ENCODE peak calls at places on chromosomes 1 and 21, in nine cellular contexts. One of them, this sample, is unnamed.
A peak's percentile ranks its signal among the peaks of the same experiment; 100 is the strongest.

GRCh38 chr1:174258148-174258550 is 98.8 kb downstream of the RABGAP1L start:
- DNase-seq in stomach: no peak
- DNase-seq in left ventricle myocardium inferior: no peak
- DNase-seq in HFF-Myc: peak; percentile 24
- DNase-seq in heart left ventricle: no peak
- DNase-seq in A549: peak; percentile 56
- DNase-seq in brain microvascular endothelial cell: peak; percentile 48
- DNase-seq in esophagus squamous epithelium: no peak
- DNase-seq in lower lobe of right lung: no peak
- DNase-seq in this sample: no peak

GRCh38 chr1:156691665-156692408 is 13.5 kb downstream of the CRABP2 start:
- DNase-seq in stomach: no peak
- DNase-seq in left ventricle myocardium inferior: no peak
- DNase-seq in HFF-Myc: no peak
- DNase-seq in heart left ventricle: no peak
- DNase-seq in A549: no peak
- DNase-seq in brain microvascular endothelial cell: no peak
- DNase-seq in esophagus squamous epithelium: no peak
- DNase-seq in lower lobe of right lung: no peak
- DNase-seq in this sample: no peak

GRCh38 chr1:78096976-78097375 is 51.2 kb downstream of the GIPC2 start:
- DNase-seq in stomach: no peak
- DNase-seq in left ventricle myocardium inferior: no peak
- DNase-seq in HFF-Myc: no peak
- DNase-seq in heart left ventricle: no peak
- DNase-seq in A549: no peak
- DNase-seq in brain microvascular endothelial cell: no peak
- DNase-seq in esophagus squamous epithelium: no peak
- DNase-seq in lower lobe of right lung: no peak
- DNase-seq in this sample: no peak

GRCh38 chr21:41847066-41847804 is 31.9 kb downstream of the PRDM15 start:
- DNase-seq in stomach: no peak
- DNase-seq in left ventricle myocardium inferior: no peak
- DNase-seq in HFF-Myc: peak; percentile 31
- DNase-seq in heart left ventricle: no peak
- DNase-seq in A549: no peak
- DNase-seq in brain microvascular endothelial cell: peak; percentile 1
- DNase-seq in esophagus squamous epithelium: no peak
- DNase-seq in lower lobe of right lung: no peak
- DNase-seq in this sample: no peak

GRCh38 chr1:147545133-147545532 is 3.8 kb downstream of the BCL9 start:
- DNase-seq in stomach: peak; percentile 60
- DNase-seq in left ventricle myocardium inferior: no peak
- DNase-seq in HFF-Myc: peak; percentile 31
- DNase-seq in heart left ventricle: no peak
- DNase-seq in A549: no peak
- DNase-seq in brain microvascular endothelial cell: peak; percentile 24
- DNase-seq in esophagus squamous epithelium: no peak
- DNase-seq in lower lobe of right lung: peak; percentile 80
- DNase-seq in this sample: peak; percentile 12

GRCh38 chr1:9717193-9718005 is 65.9 kb downstream of the PIK3CD start:
- DNase-seq in stomach: peak; percentile 62
- DNase-seq in left ventricle myocardium inferior: peak; percentile 41
- DNase-seq in HFF-Myc: no peak
- DNase-seq in heart left ventricle: no peak
- DNase-seq in A549: no peak
- DNase-seq in brain microvascular endothelial cell: no peak
- DNase-seq in esophagus squamous epithelium: peak; percentile 70
- DNase-seq in lower lobe of right lung: peak; percentile 85
- DNase-seq in this sample: no peak

GRCh38 chr1:246106342-246106763 is 400.7 kb downstream of the SMYD3 start:
- DNase-seq in stomach: no peak
- DNase-seq in left ventricle myocardium inferior: no peak
- DNase-seq in HFF-Myc: no peak
- DNase-seq in heart left ventricle: no peak
- DNase-seq in A549: no peak
- DNase-seq in brain microvascular endothelial cell: no peak
- DNase-seq in esophagus squamous epithelium: no peak
- DNase-seq in lower lobe of right lung: no peak
- DNase-seq in this sample: no peak

GRCh38 chr1:202888204-202888506 is 794 bp downstream of the RABIF start:
- DNase-seq in stomach: no peak
- DNase-seq in left ventricle myocardium inferior: no peak
- DNase-seq in HFF-Myc: peak; percentile 6
- DNase-seq in heart left ventricle: no peak
- DNase-seq in A549: no peak
- DNase-seq in brain microvascular endothelial cell: peak; percentile 39
- DNase-seq in esophagus squamous epithelium: no peak
- DNase-seq in lower lobe of right lung: no peak
- DNase-seq in this sample: no peak

GRCh38 chr1:192809286-192810252 is 730 bp downstream of the RGS2 start:
- DNase-seq in stomach: peak; percentile 35
- DNase-seq in left ventricle myocardium inferior: peak; percentile 25
- DNase-seq in HFF-Myc: no peak
- DNase-seq in heart left ventricle: peak; percentile 35
- DNase-seq in A549: peak; percentile 23
- DNase-seq in brain microvascular endothelial cell: peak; percentile 55
- DNase-seq in esophagus squamous epithelium: no peak
- DNase-seq in lower lobe of right lung: peak; percentile 59
- DNase-seq in this sample: no peak

GRCh38 chr1:213340593-213340992 is 289.6 kb downstream of the RPS6KC1 start:
- DNase-seq in stomach: no peak
- DNase-seq in left ventricle myocardium inferior: no peak
- DNase-seq in HFF-Myc: no peak
- DNase-seq in heart left ventricle: no peak
- DNase-seq in A549: no peak
- DNase-seq in brain microvascular endothelial cell: no peak
- DNase-seq in esophagus squamous epithelium: no peak
- DNase-seq in lower lobe of right lung: no peak
- DNase-seq in this sample: no peak

GRCh38 chr21:36065497-36066036 is 4.3 kb upstream of the CBR1 start:
- DNase-seq in stomach: no peak
- DNase-seq in left ventricle myocardium inferior: no peak
- DNase-seq in HFF-Myc: peak; percentile 65
- DNase-seq in heart left ventricle: no peak
- DNase-seq in A549: no peak
- DNase-seq in brain microvascular endothelial cell: peak; percentile 36
- DNase-seq in esophagus squamous epithelium: no peak
- DNase-seq in lower lobe of right lung: no peak
- DNase-seq in this sample: no peak

GRCh38 chr1:57195436-57195941 is 228.4 kb downstream of the DAB1 start:
- DNase-seq in stomach: no peak
- DNase-seq in left ventricle myocardium inferior: no peak
- DNase-seq in HFF-Myc: no peak
- DNase-seq in heart left ventricle: no peak
- DNase-seq in A549: no peak
- DNase-seq in brain microvascular endothelial cell: no peak
- DNase-seq in esophagus squamous epithelium: no peak
- DNase-seq in lower lobe of right lung: no peak
- DNase-seq in this sample: no peak

GRCh38 chr1:248686815-248687214 is 15.8 kb downstream of the OR14I1 start:
- DNase-seq in stomach: no peak
- DNase-seq in left ventricle myocardium inferior: no peak
- DNase-seq in HFF-Myc: no peak
- DNase-seq in heart left ventricle: no peak
- DNase-seq in A549: no peak
- DNase-seq in brain microvascular endothelial cell: no peak
- DNase-seq in esophagus squamous epithelium: no peak
- DNase-seq in lower lobe of right lung: no peak
- DNase-seq in this sample: no peak

GRCh38 chr1:17922833-17923232 is 167.7 kb downstream of the ACTL8 start:
- DNase-seq in stomach: peak; percentile 36
- DNase-seq in left ventricle myocardium inferior: no peak
- DNase-seq in HFF-Myc: no peak
- DNase-seq in heart left ventricle: peak; percentile 36
- DNase-seq in A549: peak; percentile 32
- DNase-seq in brain microvascular endothelial cell: peak; percentile 25
- DNase-seq in esophagus squamous epithelium: no peak
- DNase-seq in lower lobe of right lung: no peak
- DNase-seq in this sample: no peak

GRCh38 chr1:223258751-223259177 is 105.2 kb downstream of the SUSD4 start:
- DNase-seq in stomach: peak; percentile 39
- DNase-seq in left ventricle myocardium inferior: no peak
- DNase-seq in HFF-Myc: no peak
- DNase-seq in heart left ventricle: no peak
- DNase-seq in A549: peak; percentile 64
- DNase-seq in brain microvascular endothelial cell: peak; percentile 39
- DNase-seq in esophagus squamous epithelium: no peak
- DNase-seq in lower lobe of right lung: no peak
- DNase-seq in this sample: no peak

GRCh38 chr1:230587056-230587455 is 55.2 kb upstream of the COG2 start:
- DNase-seq in stomach: no peak
- DNase-seq in left ventricle myocardium inferior: no peak
- DNase-seq in HFF-Myc: no peak
- DNase-seq in heart left ventricle: no peak
- DNase-seq in A549: no peak
- DNase-seq in brain microvascular endothelial cell: no peak
- DNase-seq in esophagus squamous epithelium: no peak
- DNase-seq in lower lobe of right lung: no peak
- DNase-seq in this sample: no peak

GRCh38 chr1:53328009-53328489 is at the start of gene LRP8:
- DNase-seq in stomach: peak; percentile 73
- DNase-seq in left ventricle myocardium inferior: peak; percentile 74
- DNase-seq in HFF-Myc: no peak
- DNase-seq in heart left ventricle: peak; percentile 75
- DNase-seq in A549: peak; percentile 53
- DNase-seq in brain microvascular endothelial cell: peak; percentile 38
- DNase-seq in esophagus squamous epithelium: peak; percentile 20
- DNase-seq in lower lobe of right lung: peak; percentile 86
- DNase-seq in this sample: no peak

GRCh38 chr1:17212009-17212408 is 7.1 kb downstream of the PADI1 start:
- DNase-seq in stomach: peak; percentile 61
- DNase-seq in left ventricle myocardium inferior: no peak
- DNase-seq in HFF-Myc: no peak
- DNase-seq in heart left ventricle: no peak
- DNase-seq in A549: no peak
- DNase-seq in brain microvascular endothelial cell: no peak
- DNase-seq in esophagus squamous epithelium: no peak
- DNase-seq in lower lobe of right lung: no peak
- DNase-seq in this sample: no peak

GRCh38 chr21:39631842-39632577 is 19.3 kb downstream of the B3GALT5 start:
- DNase-seq in stomach: no peak
- DNase-seq in left ventricle myocardium inferior: no peak
- DNase-seq in HFF-Myc: no peak
- DNase-seq in heart left ventricle: no peak
- DNase-seq in A549: no peak
- DNase-seq in brain microvascular endothelial cell: no peak
- DNase-seq in esophagus squamous epithelium: no peak
- DNase-seq in lower lobe of right lung: no peak
- DNase-seq in this sample: no peak

GRCh38 chr1:171433451-171433850 is 51.9 kb upstream of the PRRC2C start:
- DNase-seq in stomach: no peak
- DNase-seq in left ventricle myocardium inferior: no peak
- DNase-seq in HFF-Myc: no peak
- DNase-seq in heart left ventricle: no peak
- DNase-seq in A549: peak; percentile 23
- DNase-seq in brain microvascular endothelial cell: peak; percentile 61
- DNase-seq in esophagus squamous epithelium: no peak
- DNase-seq in lower lobe of right lung: no peak
- DNase-seq in this sample: no peak

GRCh38 chr1:23980006-23980724 is at the start of gene SRSF10:
- DNase-seq in stomach: peak; percentile 98
- DNase-seq in left ventricle myocardium inferior: peak; percentile 98
- DNase-seq in HFF-Myc: peak; percentile 96
- DNase-seq in heart left ventricle: peak; percentile 99
- DNase-seq in A549: peak; percentile 87
- DNase-seq in brain microvascular endothelial cell: peak; percentile 97
- DNase-seq in esophagus squamous epithelium: peak; percentile 88
- DNase-seq in lower lobe of right lung: peak; percentile 98
- DNase-seq in this sample: peak; percentile 88
- TF ChIP-seq CTCF in stomach: peak; percentile 6
- TF ChIP-seq CTCF in left ventricle myocardium inferior: peak; percentile 61
- TF ChIP-seq CTCF in HFF-Myc: peak; percentile 19
- TF ChIP-seq CTCF in heart left ventricle: peak; percentile 14
- TF ChIP-seq CTCF in A549: no peak
- TF ChIP-seq CTCF in brain microvascular endothelial cell: peak; percentile 51
- TF ChIP-seq CTCF in esophagus squamous epithelium: peak; percentile 18
- TF ChIP-seq CTCF in lower lobe of right lung: peak; percentile 39
- TF ChIP-seq CTCF in this sample: peak; percentile 41

DNA sequence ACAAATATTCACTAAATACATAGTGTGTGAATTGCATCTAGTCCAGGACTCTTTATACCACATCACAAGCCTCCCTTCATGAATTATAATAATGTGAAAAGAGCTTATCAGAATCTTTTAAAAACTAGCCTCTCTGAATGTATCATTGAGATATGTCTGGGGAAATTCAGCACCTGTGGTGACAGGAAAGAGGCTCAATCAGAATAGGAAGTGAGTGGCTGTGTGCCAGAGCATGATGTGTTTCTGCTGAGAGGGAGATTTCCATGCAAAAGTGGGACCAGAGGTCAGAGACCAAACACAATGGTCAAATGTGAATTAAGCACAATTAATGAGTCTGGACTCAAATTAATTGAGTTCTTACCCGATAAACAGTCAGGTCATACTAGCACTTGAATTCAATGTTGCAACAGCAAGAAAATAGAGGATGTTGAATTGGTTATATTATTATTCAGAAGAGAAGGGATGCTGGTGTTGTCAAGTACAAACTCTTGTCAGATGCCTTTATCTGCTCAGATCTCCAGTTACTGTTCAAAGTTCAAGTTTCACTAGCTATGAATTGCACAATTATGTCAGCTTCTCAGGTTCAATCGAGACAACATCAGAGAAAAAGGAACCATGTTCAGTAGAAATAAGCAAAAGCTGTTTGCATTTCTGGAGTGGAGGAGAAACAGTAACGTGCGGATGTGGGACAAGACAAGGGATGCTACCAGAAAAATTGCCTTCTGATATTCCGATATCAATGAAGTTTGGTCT is 226.2 kb downstream of the ZNF326 start:
- DNase-seq in stomach: no peak
- DNase-seq in left ventricle myocardium inferior: no peak
- DNase-seq in HFF-Myc: no peak
- DNase-seq in heart left ventricle: no peak
- DNase-seq in A549: no peak
- DNase-seq in brain microvascular endothelial cell: no peak
- DNase-seq in esophagus squamous epithelium: no peak
- DNase-seq in lower lobe of right lung: no peak
- DNase-seq in this sample: no peak
- H3K4me3 ChIP-seq in stomach: no peak overlapping the region
- H3K4me3 ChIP-seq in left ventricle myocardium inferior: no peak overlapping the region
- H3K4me3 ChIP-seq in HFF-Myc: no peak overlapping the region
- H3K4me3 ChIP-seq in heart left ventricle: no peak overlapping the region
- H3K4me3 ChIP-seq in A549: no peak overlapping the region
- H3K4me3 ChIP-seq in brain microvascular endothelial cell: no peak overlapping the region
- H3K4me3 ChIP-seq in esophagus squamous epithelium: no peak overlapping the region
- H3K4me3 ChIP-seq in lower lobe of right lung: no peak overlapping the region
- H3K4me3 ChIP-seq in this sample: no peak overlapping the region

GRCh38 chr1:43704838-43705237 is 2.5 kb upstream of the ST3GAL3 start:
- DNase-seq in stomach: no peak
- DNase-seq in left ventricle myocardium inferior: no peak
- DNase-seq in HFF-Myc: no peak
- DNase-seq in heart left ventricle: no peak
- DNase-seq in A549: no peak
- DNase-seq in brain microvascular endothelial cell: no peak
- DNase-seq in esophagus squamous epithelium: no peak
- DNase-seq in lower lobe of right lung: no peak
- DNase-seq in this sample: no peak
- TF ChIP-seq CTCF in stomach: no peak
- TF ChIP-seq CTCF in left ventricle myocardium inferior: no peak
- TF ChIP-seq CTCF in HFF-Myc: peak; percentile 38
- TF ChIP-seq CTCF in heart left ventricle: no peak
- TF ChIP-seq CTCF in A549: no peak
- TF ChIP-seq CTCF in brain microvascular endothelial cell: peak; percentile 40
- TF ChIP-seq CTCF in esophagus squamous epithelium: no peak
- TF ChIP-seq CTCF in lower lobe of right lung: no peak
- TF ChIP-seq CTCF in this sample: peak; percentile 5

GRCh38 chr1:2137257-2138121 is 57.1 kb downstream of the FAAP20 start:
- DNase-seq in stomach: no peak
- DNase-seq in left ventricle myocardium inferior: peak; percentile 9
- DNase-seq in HFF-Myc: no peak
- DNase-seq in heart left ventricle: no peak
- DNase-seq in A549: no peak
- DNase-seq in brain microvascular endothelial cell: no peak
- DNase-seq in esophagus squamous epithelium: no peak
- DNase-seq in lower lobe of right lung: peak; percentile 82
- DNase-seq in this sample: no peak
- H3K4me3 ChIP-seq in stomach: no peak overlapping the region
- H3K4me3 ChIP-seq in left ventricle myocardium inferior: no peak overlapping the region
- H3K4me3 ChIP-seq in HFF-Myc: no peak overlapping the region
- H3K4me3 ChIP-seq in heart left ventricle: no peak overlapping the region
- H3K4me3 ChIP-seq in A549: no peak overlapping the region
- H3K4me3 ChIP-seq in brain microvascular endothelial cell: no peak overlapping the region
- H3K4me3 ChIP-seq in esophagus squamous epithelium: no peak overlapping the region
- H3K4me3 ChIP-seq in lower lobe of right lung: no peak overlapping the region
- H3K4me3 ChIP-seq in this sample: no peak overlapping the region

This sample was measured in AG04449.